ENCODE peak calls at places on chromosomes 12 and 14, in ten cellular contexts. E is lung, B is neural progenitor cell, S is HepG2, U is BJ, V is sigmoid colon, F is K562, O is fibroblast of mammary gland, T is ovary, Z is cardiac fibroblast. J is an unnamed sample.

GRCh38 chr12:108193922-108194321 is 64.8 kb downstream of the WSCD2 start:
- DNase-seq in O (peak; percentile 18), V (no peak), E (peak; percentile 36), B (peak; percentile 70), Z (peak; percentile 12), T (no peak), U (no peak), F (peak; percentile 66), S (peak; percentile 9), J (peak; percentile 46)

GRCh38 chr12:128829870-128830504 is 6.2 kb upstream of the SLC15A4 start:
- DNase-seq in T (no peak), Z (no peak), U (no peak), S (no peak), V (peak; percentile 53), B (no peak), F (no peak), E (no peak), O (no peak), J (no peak)

GRCh38 chr14:89178376-89178775 is 238.7 kb downstream of the FOXN3 start:
- DNase-seq in B (no peak), S (no peak), E (no peak), O (no peak), T (no peak), U (no peak), F (no peak), Z (no peak), V (no peak), J (no peak)

GRCh38 chr12:55446334-55446733 is 2.5 kb downstream of the OR6C2 start:
- DNase-seq in B (no peak), F (no peak), E (no peak), U (no peak), S (peak; percentile 29), O (no peak), Z (no peak), T (no peak), V (no peak), J (no peak)

GRCh38 chr12:123807670-123808069 is 45.6 kb downstream of the DNAH10 start:
- DNase-seq in O (no peak), Z (no peak), E (no peak), F (no peak), V (no peak), B (no peak), U (no peak), T (no peak), S (no peak), J (peak; percentile 2)

GRCh38 chr12:46786774-46787173 is 39.0 kb downstream of the SLC38A4 start:
- DNase-seq in Z (peak; percentile 89), S (no peak), F (no peak), E (no peak), O (peak; percentile 48), V (no peak), U (no peak), B (no peak), T (no peak), J (peak; percentile 81)

GRCh38 chr12:111248221-111248620 is 120.7 kb downstream of the PHETA1 start:
- DNase-seq in V (no peak), U (no peak), F (no peak), Z (peak; percentile 31), S (no peak), E (peak; percentile 29), T (no peak), O (peak; percentile 13), B (no peak), J (peak; percentile 9)

GRCh38 chr12:2064078-2064507 is 11.3 kb downstream of the CACNA1C start:
- DNase-seq in V (no peak), U (no peak), O (peak; percentile 49), Z (peak; percentile 47), T (no peak), S (no peak), F (no peak), B (no peak), E (no peak), J (peak; percentile 84)

GRCh38 chr14:50003213-50004021 is 110.5 kb downstream of the ARF6 start:
- DNase-seq in F (peak; percentile 94), U (no peak), T (peak; percentile 70), S (peak; percentile 71), B (peak; percentile 47), O (peak; percentile 68), V (peak; percentile 86), E (peak; percentile 87), Z (peak; percentile 70), J (peak; percentile 50)

GRCh38 chr14:56342419-56342901 is 224.2 kb downstream of the PELI2 start:
- DNase-seq in B (no peak), F (no peak), T (no peak), U (peak; percentile 22), S (no peak), V (no peak), Z (peak; percentile 85), O (peak; percentile 83), E (no peak), J (peak; percentile 81)
- H3K4me3 ChIP-seq in B (no peak overlapping the region), F (no peak overlapping the region), T (no peak overlapping the region), U (no peak overlapping the region), S (no peak overlapping the region), V (no peak overlapping the region), Z (no peak overlapping the region), O (no peak overlapping the region), E (no peak overlapping the region), J (no peak overlapping the region)

DNA sequence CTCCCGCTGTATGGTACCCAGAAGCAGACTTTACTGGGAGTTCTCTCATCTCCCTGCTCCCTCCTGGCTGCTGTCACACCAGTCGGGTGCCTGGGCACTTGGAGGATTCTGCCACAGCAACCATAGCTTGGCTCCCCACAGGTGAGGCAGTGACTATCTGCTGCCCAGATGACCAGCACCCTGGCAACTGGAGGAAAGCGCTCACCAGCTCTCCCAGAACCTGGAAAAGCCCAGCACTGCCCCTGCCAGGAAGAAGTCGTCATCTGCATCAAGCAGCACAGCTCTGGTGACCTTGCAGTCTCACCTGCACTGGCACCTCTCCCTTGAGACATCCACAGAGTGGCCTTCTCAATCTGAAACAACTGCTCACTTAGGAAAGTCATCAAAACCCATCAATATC is 31.9 kb upstream of the TC2N start:
- DNase-seq in O (no peak), E (no peak), B (no peak), Z (no peak), T (no peak), U (no peak), F (no peak), S (no peak), V (no peak), J (no peak)
- TF ChIP-seq CTCF in O (no peak), E (no peak), B (no peak), Z (no peak), T (no peak), U (no peak), F (peak; percentile 25), S (peak; percentile 21), V (no peak), J (no peak)

DNA sequence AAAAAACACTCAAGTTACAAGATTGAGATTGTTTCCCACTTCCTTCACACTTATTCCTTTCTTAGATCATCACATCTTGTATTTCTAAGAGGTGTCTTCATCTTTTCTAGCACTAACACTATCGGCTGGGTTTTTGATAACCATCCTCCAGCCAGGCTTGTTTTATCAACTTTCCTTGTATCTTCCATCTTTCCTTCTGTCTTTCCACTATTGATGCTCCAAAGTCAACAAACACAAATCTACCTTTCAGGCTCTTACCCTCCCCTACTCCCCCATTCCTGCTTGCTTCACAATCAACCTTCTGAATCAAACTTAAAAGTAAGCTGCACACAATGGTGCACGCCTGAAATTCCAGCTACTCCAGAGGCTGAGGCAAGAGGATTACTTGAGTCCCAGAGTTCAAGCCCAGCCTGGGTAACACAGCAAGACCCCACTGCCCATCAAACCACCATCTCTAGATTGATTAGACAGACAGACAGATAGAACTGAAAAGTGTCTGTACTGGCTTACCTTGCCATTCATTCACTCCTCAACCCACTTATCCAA is 12.9 kb downstream of the MED13L start:
- DNase-seq in U (no peak), Z (no peak), T (no peak), F (no peak), B (peak; percentile 59), O (no peak), E (no peak), V (no peak), S (no peak), J (no peak)
- H3K4me3 ChIP-seq in U (no peak overlapping the region), Z (no peak overlapping the region), T (no peak overlapping the region), F (no peak overlapping the region), B (no peak overlapping the region), O (no peak overlapping the region), E (no peak overlapping the region), V (no peak overlapping the region), S (no peak overlapping the region), J (no peak overlapping the region)

DNA sequence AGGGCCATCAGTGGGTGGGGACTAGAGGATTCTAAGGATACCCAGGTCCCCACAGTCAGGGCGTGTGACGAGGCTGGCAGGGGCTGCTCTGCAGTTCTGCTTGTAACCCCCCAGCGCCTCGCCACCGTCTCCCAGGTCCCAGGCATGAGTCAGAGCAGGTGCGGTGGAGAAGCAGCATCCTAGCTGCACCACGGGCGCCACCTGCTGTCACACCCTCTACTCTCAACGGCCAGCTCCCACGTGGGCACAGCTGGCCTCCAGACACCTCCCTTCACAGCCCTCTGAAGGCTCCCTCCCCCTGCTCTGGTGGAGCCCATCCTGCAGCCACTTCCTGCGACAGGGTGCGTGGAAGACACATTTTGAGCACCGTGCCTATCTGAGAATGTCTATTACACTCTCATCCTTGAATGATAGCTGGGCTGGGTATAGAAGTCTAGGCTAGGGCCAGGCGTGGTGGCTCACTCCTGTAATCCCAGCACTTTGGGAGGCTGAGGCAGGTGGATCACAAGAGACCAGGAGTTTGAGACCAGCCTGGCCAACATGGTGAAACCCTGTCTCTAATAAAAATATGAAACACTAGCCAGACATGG is 6.9 kb upstream of the NUDT14 start:
- DNase-seq in U (no peak), V (no peak), E (peak; percentile 54), F (no peak), T (no peak), Z (no peak), O (no peak), S (no peak), B (no peak), J (no peak)
- TF ChIP-seq CTCF in U (no peak), V (no peak), E (no peak), F (peak; percentile 9), T (no peak), Z (no peak), O (no peak), S (peak; percentile 58), B (peak; percentile 7), J (no peak)

GRCh38 chr14:60647837-60648168 is 1.5 kb downstream of the SIX1 start:
- DNase-seq in F (no peak), U (no peak), S (no peak), Z (no peak), V (no peak), B (no peak), E (no peak), O (no peak), T (no peak), J (no peak)
- H3K4me3 ChIP-seq in F (no peak overlapping the region), U (peak overlapping the region; percentile 82), S (peak overlapping the region; percentile 79), Z (peak overlapping the region; percentile 62), V (peak overlapping the region; percentile 3), B (peak overlapping the region; percentile 24), E (no peak overlapping the region), O (peak overlapping the region; percentile 76), T (no peak overlapping the region), J (peak overlapping the region; percentile 84)